ENCODE peak calls at places on chromosomes 3 and 15, in seven cellular contexts. One of them, this sample, is unnamed.

GRCh38 chr3:166296179-166296783 is 459.1 kb upstream of the BCHE start:
- DNase-seq in stomach: no peak
- DNase-seq in GM12892: no peak
- DNase-seq in suprapubic skin: no peak
- DNase-seq in prostate gland: no peak
- DNase-seq in transverse colon: no peak
- DNase-seq in endothelial cell of umbilical vein: no peak
- DNase-seq in this sample: no peak

GRCh38 chr15:67701669-67702068 is 123.6 kb upstream of the SKOR1 start:
- DNase-seq in stomach: no peak
- DNase-seq in prostate gland: no peak
- DNase-seq in suprapubic skin: no peak
- DNase-seq in endothelial cell of umbilical vein: no peak
- DNase-seq in GM12892: no peak
- DNase-seq in transverse colon: no peak
- DNase-seq in this sample: no peak

GRCh38 chr15:50098576-50098975 is 20.5 kb downstream of the ATP8B4 start:
- DNase-seq in GM12892: no peak
- DNase-seq in prostate gland: no peak
- DNase-seq in stomach: no peak
- DNase-seq in transverse colon: no peak
- DNase-seq in endothelial cell of umbilical vein: no peak
- DNase-seq in suprapubic skin: no peak
- DNase-seq in this sample: no peak

GRCh38 chr3:176958560-176958959 is 238.7 kb downstream of the TBL1XR1 start:
- DNase-seq in suprapubic skin: no peak
- DNase-seq in stomach: no peak
- DNase-seq in GM12892: no peak
- DNase-seq in prostate gland: no peak
- DNase-seq in transverse colon: no peak
- DNase-seq in endothelial cell of umbilical vein: no peak
- DNase-seq in this sample: no peak

GRCh38 chr15:64356443-64357040 is 569 bp upstream of the CSNK1G1 start:
- DNase-seq in prostate gland: no peak
- DNase-seq in endothelial cell of umbilical vein: no peak
- DNase-seq in stomach: no peak
- DNase-seq in suprapubic skin: no peak
- DNase-seq in GM12892: no peak
- DNase-seq in transverse colon: no peak
- DNase-seq in this sample: no peak

GRCh38 chr3:188720636-188721035 is 451.1 kb upstream of the TPRG1 start:
- DNase-seq in transverse colon: no peak
- DNase-seq in prostate gland: no peak
- DNase-seq in stomach: no peak
- DNase-seq in suprapubic skin: no peak
- DNase-seq in endothelial cell of umbilical vein: peak
- DNase-seq in GM12892: no peak
- DNase-seq in this sample: no peak

GRCh38 chr15:66567897-66568296 is 2.1 kb upstream of the LCTL start:
- DNase-seq in GM12892: no peak
- DNase-seq in suprapubic skin: no peak
- DNase-seq in stomach: no peak
- DNase-seq in endothelial cell of umbilical vein: no peak
- DNase-seq in transverse colon: no peak
- DNase-seq in prostate gland: no peak
- DNase-seq in this sample: no peak

GRCh38 chr3:46187876-46188275 is 20.2 kb downstream of the CCR1 start:
- DNase-seq in GM12892: peak
- DNase-seq in stomach: no peak
- DNase-seq in prostate gland: no peak
- DNase-seq in endothelial cell of umbilical vein: no peak
- DNase-seq in transverse colon: no peak
- DNase-seq in suprapubic skin: no peak
- DNase-seq in this sample: no peak

GRCh38 chr3:138724433-138724832 is 110.3 kb downstream of the PIK3CB start:
- DNase-seq in transverse colon: no peak
- DNase-seq in prostate gland: no peak
- DNase-seq in suprapubic skin: no peak
- DNase-seq in GM12892: no peak
- DNase-seq in endothelial cell of umbilical vein: no peak
- DNase-seq in stomach: no peak
- DNase-seq in this sample: no peak

GRCh38 chr3:48919215-48920138 is 835 bp downstream of the ARIH2 start:
- DNase-seq in transverse colon: peak
- DNase-seq in endothelial cell of umbilical vein: peak
- DNase-seq in stomach: peak
- DNase-seq in GM12892: peak
- DNase-seq in suprapubic skin: peak
- DNase-seq in prostate gland: peak
- DNase-seq in this sample: no peak

GRCh38 chr3:153513236-153513635 is 351.2 kb downstream of the RAP2B start:
- DNase-seq in GM12892: no peak
- DNase-seq in transverse colon: no peak
- DNase-seq in stomach: no peak
- DNase-seq in suprapubic skin: no peak
- DNase-seq in endothelial cell of umbilical vein: peak
- DNase-seq in prostate gland: no peak
- DNase-seq in this sample: no peak

GRCh38 chr3:77917225-77917624 is 877.3 kb downstream of the ROBO2 start:
- DNase-seq in endothelial cell of umbilical vein: no peak
- DNase-seq in transverse colon: no peak
- DNase-seq in stomach: no peak
- DNase-seq in GM12892: no peak
- DNase-seq in prostate gland: no peak
- DNase-seq in suprapubic skin: no peak
- DNase-seq in this sample: no peak

GRCh38 chr3:191414732-191415131 is 46.2 kb upstream of the PYDC2 start:
- DNase-seq in suprapubic skin: no peak
- DNase-seq in GM12892: no peak
- DNase-seq in stomach: no peak
- DNase-seq in transverse colon: no peak
- DNase-seq in endothelial cell of umbilical vein: no peak
- DNase-seq in prostate gland: no peak
- DNase-seq in this sample: no peak

GRCh38 chr3:128969993-128970740 is 23.7 kb downstream of the CFAP92 start:
- DNase-seq in GM12892: peak
- DNase-seq in suprapubic skin: no peak
- DNase-seq in endothelial cell of umbilical vein: peak
- DNase-seq in prostate gland: no peak
- DNase-seq in transverse colon: peak
- DNase-seq in stomach: peak
- DNase-seq in this sample: no peak

GRCh38 chr3:185549111-185549510 is 3.3 kb downstream of the LIPH start:
- DNase-seq in suprapubic skin: no peak
- DNase-seq in stomach: peak
- DNase-seq in transverse colon: no peak
- DNase-seq in prostate gland: no peak
- DNase-seq in endothelial cell of umbilical vein: peak
- DNase-seq in GM12892: no peak
- DNase-seq in this sample: peak

GRCh38 chr3:191235331-191236314 is 36.6 kb downstream of the OSTN start:
- DNase-seq in prostate gland: no peak
- DNase-seq in endothelial cell of umbilical vein: no peak
- DNase-seq in transverse colon: no peak
- DNase-seq in GM12892: peak
- DNase-seq in stomach: no peak
- DNase-seq in suprapubic skin: no peak
- DNase-seq in this sample: no peak

GRCh38 chr3:23817508-23818223 is 11.9 kb downstream of the UBE2E1 start:
- DNase-seq in prostate gland: no peak
- DNase-seq in suprapubic skin: no peak
- DNase-seq in endothelial cell of umbilical vein: no peak
- DNase-seq in transverse colon: no peak
- DNase-seq in GM12892: no peak
- DNase-seq in stomach: no peak
- DNase-seq in this sample: no peak

GRCh38 chr15:27983496-27983895 is 115.6 kb downstream of the OCA2 start:
- DNase-seq in GM12892: no peak
- DNase-seq in suprapubic skin: no peak
- DNase-seq in transverse colon: no peak
- DNase-seq in stomach: no peak
- DNase-seq in prostate gland: no peak
- DNase-seq in endothelial cell of umbilical vein: no peak
- DNase-seq in this sample: no peak

GRCh38 chr15:90545095-90545494 is 15.4 kb downstream of the CRTC3 start:
- DNase-seq in endothelial cell of umbilical vein: peak
- DNase-seq in transverse colon: no peak
- DNase-seq in GM12892: no peak
- DNase-seq in prostate gland: no peak
- DNase-seq in suprapubic skin: no peak
- DNase-seq in stomach: no peak
- DNase-seq in this sample: no peak

GRCh38 chr3:160012108-160012507 is 23.5 kb downstream of the IL12A start:
- DNase-seq in endothelial cell of umbilical vein: no peak
- DNase-seq in stomach: no peak
- DNase-seq in transverse colon: no peak
- DNase-seq in suprapubic skin: no peak
- DNase-seq in GM12892: peak
- DNase-seq in prostate gland: no peak
- DNase-seq in this sample: no peak

GRCh38 chr3:177224406-177224805 is 27.1 kb upstream of the TBL1XR1 start:
- DNase-seq in transverse colon: no peak
- DNase-seq in GM12892: no peak
- DNase-seq in stomach: no peak
- DNase-seq in suprapubic skin: no peak
- DNase-seq in prostate gland: no peak
- DNase-seq in endothelial cell of umbilical vein: no peak
- DNase-seq in this sample: no peak

GRCh38 chr15:65833501-65834220 is 35.6 kb upstream of the RAB11A start:
- DNase-seq in prostate gland: no peak
- DNase-seq in endothelial cell of umbilical vein: peak
- DNase-seq in suprapubic skin: no peak
- DNase-seq in stomach: peak
- DNase-seq in GM12892: no peak
- DNase-seq in transverse colon: peak
- DNase-seq in this sample: no peak

GRCh38 chr15:36903922-36904479 is 196.3 kb downstream of the MEIS2 start:
- DNase-seq in prostate gland: peak
- DNase-seq in transverse colon: no peak
- DNase-seq in stomach: no peak
- DNase-seq in GM12892: no peak
- DNase-seq in endothelial cell of umbilical vein: no peak
- DNase-seq in suprapubic skin: peak
- DNase-seq in this sample: peak

GRCh38 chr3:16401273-16401672 is 112.2 kb downstream of the RFTN1 start:
- DNase-seq in prostate gland: no peak
- DNase-seq in GM12892: no peak
- DNase-seq in stomach: no peak
- DNase-seq in endothelial cell of umbilical vein: no peak
- DNase-seq in suprapubic skin: no peak
- DNase-seq in transverse colon: no peak
- DNase-seq in this sample: no peak

GRCh38 chr3:153026026-153026425 is 136.0 kb upstream of the RAP2B start:
- DNase-seq in GM12892: no peak
- DNase-seq in stomach: no peak
- DNase-seq in transverse colon: no peak
- DNase-seq in suprapubic skin: no peak
- DNase-seq in endothelial cell of umbilical vein: peak
- DNase-seq in prostate gland: no peak
- DNase-seq in this sample: no peak

GRCh38 chr3:125280966-125281365 is 68.4 kb upstream of the SLC12A8 start:
- DNase-seq in GM12892: no peak
- DNase-seq in prostate gland: no peak
- DNase-seq in suprapubic skin: no peak
- DNase-seq in stomach: no peak
- DNase-seq in transverse colon: no peak
- DNase-seq in endothelial cell of umbilical vein: peak
- DNase-seq in this sample: no peak

DNA sequence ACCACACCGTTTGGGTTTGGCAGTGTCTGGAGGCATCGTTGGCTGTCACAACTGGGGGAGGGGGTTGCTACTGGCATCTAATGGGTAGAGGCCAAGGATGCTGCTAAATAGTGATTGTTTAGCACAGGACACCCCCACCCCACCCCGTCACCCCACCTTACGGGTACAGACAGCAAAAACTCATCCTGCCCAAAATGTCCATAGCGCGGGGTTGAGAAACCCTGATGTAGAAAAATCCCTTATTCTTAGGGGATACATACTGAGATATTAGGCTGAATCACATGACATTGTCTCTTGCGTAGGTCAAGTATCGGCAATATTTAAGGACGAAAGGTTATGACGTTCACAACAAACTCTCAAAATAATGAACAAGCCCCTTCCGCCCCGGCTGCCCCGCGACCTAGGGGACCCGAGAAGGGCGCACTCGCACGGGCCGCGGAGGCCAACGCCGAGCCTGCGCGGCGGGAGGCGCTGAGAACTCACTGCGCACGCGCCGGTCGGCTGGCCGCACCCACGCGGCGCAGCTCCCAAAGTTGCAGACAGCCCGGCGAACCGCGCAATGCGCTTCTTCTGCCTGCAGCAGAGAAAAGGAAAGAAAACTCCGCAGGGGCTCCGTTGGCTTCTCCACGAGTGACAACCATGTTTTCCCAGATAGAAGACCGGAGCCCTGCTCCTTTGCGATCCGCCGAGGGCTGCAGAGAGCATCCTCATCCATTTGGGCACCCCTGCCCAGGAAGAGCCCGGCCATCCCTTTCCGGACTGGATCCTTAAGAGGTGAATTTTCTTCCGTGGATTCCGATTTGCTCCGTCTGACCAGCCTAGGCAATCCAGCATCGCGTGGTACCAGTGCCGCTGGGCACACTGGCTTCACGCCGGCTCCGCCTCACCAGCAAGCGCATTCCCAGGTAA is 136.8 kb upstream of the CCDC54 start:
- DNase-seq in suprapubic skin: peak
- DNase-seq in transverse colon: peak
- DNase-seq in endothelial cell of umbilical vein: peak
- DNase-seq in GM12892: peak
- DNase-seq in stomach: peak
- DNase-seq in prostate gland: peak
- DNase-seq in this sample: peak
- TF ChIP-seq POLR2A in suprapubic skin: no peak
- TF ChIP-seq POLR2A in transverse colon: no peak
- TF ChIP-seq POLR2A in endothelial cell of umbilical vein: peak
- TF ChIP-seq POLR2A in GM12892: no peak
- TF ChIP-seq POLR2A in stomach: no peak
- TF ChIP-seq POLR2A in prostate gland: peak
- TF ChIP-seq POLR2A in this sample: peak

GRCh38 chr3:90180543-90180942 is 1073.1 kb downstream of the EPHA3 start:
- DNase-seq in endothelial cell of umbilical vein: no peak
- DNase-seq in prostate gland: no peak
- DNase-seq in suprapubic skin: no peak
- DNase-seq in transverse colon: no peak
- DNase-seq in GM12892: no peak
- DNase-seq in stomach: no peak
- DNase-seq in this sample: no peak
- TF ChIP-seq POLR2AphosphoS5 in endothelial cell of umbilical vein: no peak
- TF ChIP-seq POLR2AphosphoS5 in prostate gland: no peak
- TF ChIP-seq POLR2AphosphoS5 in suprapubic skin: no peak
- TF ChIP-seq POLR2AphosphoS5 in transverse colon: no peak
- TF ChIP-seq POLR2AphosphoS5 in GM12892: no peak
- TF ChIP-seq POLR2AphosphoS5 in stomach: no peak
- TF ChIP-seq POLR2AphosphoS5 in this sample: no peak

GRCh38 chr15:88049509-88049908 is 207.0 kb downstream of the NTRK3 start:
- DNase-seq in transverse colon: no peak
- DNase-seq in prostate gland: no peak
- DNase-seq in stomach: no peak
- DNase-seq in endothelial cell of umbilical vein: no peak
- DNase-seq in suprapubic skin: no peak
- DNase-seq in GM12892: no peak
- DNase-seq in this sample: no peak
- TF ChIP-seq POLR2A in transverse colon: no peak
- TF ChIP-seq POLR2A in prostate gland: no peak
- TF ChIP-seq POLR2A in stomach: no peak
- TF ChIP-seq POLR2A in endothelial cell of umbilical vein: no peak
- TF ChIP-seq POLR2A in suprapubic skin: no peak
- TF ChIP-seq POLR2A in GM12892: no peak
- TF ChIP-seq POLR2A in this sample: no peak

GRCh38 chr15:81002254-81003022 is 1.7 kb downstream of the TLNRD1 start:
- DNase-seq in prostate gland: no peak
- DNase-seq in endothelial cell of umbilical vein: peak
- DNase-seq in suprapubic skin: peak
- DNase-seq in transverse colon: peak
- DNase-seq in GM12892: no peak
- DNase-seq in stomach: no peak
- DNase-seq in this sample: no peak
- TF ChIP-seq POLR2AphosphoS5 in prostate gland: no peak
- TF ChIP-seq POLR2AphosphoS5 in endothelial cell of umbilical vein: no peak
- TF ChIP-seq POLR2AphosphoS5 in suprapubic skin: no peak
- TF ChIP-seq POLR2AphosphoS5 in transverse colon: no peak
- TF ChIP-seq POLR2AphosphoS5 in GM12892: no peak
- TF ChIP-seq POLR2AphosphoS5 in stomach: no peak
- TF ChIP-seq POLR2AphosphoS5 in this sample: no peak